ENCODE peak calls at places on chromosomes 11 and 22, in five cellular contexts. One of them, this sample, is unnamed.

GRCh38 chr11:94820480-94820879 is 52.3 kb downstream of the AMOTL1 start:
- DNase-seq in cardiac muscle cell: no peak
- DNase-seq in AG04450: no peak
- DNase-seq in tibial nerve: no peak
- DNase-seq in brain microvascular endothelial cell: no peak
- DNase-seq in this sample: no peak

GRCh38 chr22:45468872-45469572 is 33.7 kb upstream of the FBLN1 start:
- DNase-seq in cardiac muscle cell: no peak
- DNase-seq in AG04450: no peak
- DNase-seq in tibial nerve: no peak
- DNase-seq in brain microvascular endothelial cell: peak; percentile 28
- DNase-seq in this sample: peak; percentile 81

GRCh38 chr11:46296520-46297448 is 19.3 kb downstream of the CREB3L1 start:
- DNase-seq in cardiac muscle cell: peak; percentile 97
- DNase-seq in AG04450: peak; percentile 92
- DNase-seq in tibial nerve: no peak
- DNase-seq in brain microvascular endothelial cell: peak; percentile 98
- DNase-seq in this sample: no peak

GRCh38 chr11:16191212-16191851 is 165.0 kb downstream of the SOX6 start:
- DNase-seq in cardiac muscle cell: no peak
- DNase-seq in AG04450: no peak
- DNase-seq in tibial nerve: no peak
- DNase-seq in brain microvascular endothelial cell: no peak
- DNase-seq in this sample: no peak

GRCh38 chr22:24125942-24126341 is 55.3 kb upstream of the SUSD2 start:
- DNase-seq in cardiac muscle cell: no peak
- DNase-seq in AG04450: no peak
- DNase-seq in tibial nerve: no peak
- DNase-seq in brain microvascular endothelial cell: no peak
- DNase-seq in this sample: no peak

GRCh38 chr11:124078591-124078990 is 36.7 kb upstream of the VWA5A start:
- DNase-seq in cardiac muscle cell: no peak
- DNase-seq in AG04450: no peak
- DNase-seq in tibial nerve: no peak
- DNase-seq in brain microvascular endothelial cell: no peak
- DNase-seq in this sample: no peak

GRCh38 chr22:48300877-48301276 is 1526.8 kb downstream of the BRD1 start:
- DNase-seq in cardiac muscle cell: no peak
- DNase-seq in AG04450: no peak
- DNase-seq in tibial nerve: no peak
- DNase-seq in brain microvascular endothelial cell: no peak
- DNase-seq in this sample: no peak

GRCh38 chr11:9775393-9775780 is 111.5 kb downstream of the SWAP70 start:
- DNase-seq in cardiac muscle cell: no peak
- DNase-seq in AG04450: no peak
- DNase-seq in tibial nerve: no peak
- DNase-seq in brain microvascular endothelial cell: no peak
- DNase-seq in this sample: no peak

GRCh38 chr11:106306942-106307341 is 229.5 kb downstream of the AASDHPPT start:
- DNase-seq in cardiac muscle cell: no peak
- DNase-seq in AG04450: no peak
- DNase-seq in tibial nerve: no peak
- DNase-seq in brain microvascular endothelial cell: no peak
- DNase-seq in this sample: peak; percentile 33

DNA sequence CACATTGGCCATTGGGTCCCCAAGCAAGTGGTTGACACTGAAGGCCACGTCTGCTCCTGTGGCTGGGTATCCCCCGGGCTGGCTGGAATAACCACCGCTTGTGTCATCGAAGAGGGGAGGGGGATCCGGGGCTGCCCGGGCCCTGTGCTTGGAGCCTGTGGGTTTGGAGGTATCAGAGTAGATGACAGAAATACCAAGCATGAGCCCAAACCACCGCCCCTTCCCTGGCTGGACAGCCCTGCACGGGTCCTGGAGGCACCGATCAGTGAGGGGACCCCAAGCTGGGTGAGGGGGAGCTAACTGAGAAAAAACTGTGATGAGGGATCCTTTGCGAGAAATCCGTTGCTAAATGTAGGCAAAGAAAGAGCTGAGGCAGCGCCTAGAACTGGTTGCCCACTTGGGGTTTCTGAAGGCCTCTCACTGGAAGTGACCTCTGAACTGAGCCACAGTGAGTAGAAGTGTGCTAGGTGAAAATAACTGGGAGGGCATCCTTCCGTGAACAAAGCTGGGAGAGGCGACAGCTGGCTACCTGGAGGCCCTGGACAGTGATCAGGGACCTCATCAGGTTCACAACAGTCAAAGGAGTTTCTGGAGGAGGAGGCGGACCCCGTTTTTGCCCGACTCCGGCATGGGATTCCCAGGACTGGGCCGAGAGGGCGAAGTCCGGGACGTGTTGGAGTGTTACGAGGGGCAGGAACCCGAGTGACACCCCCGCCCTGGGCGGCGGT is 641 bp downstream of the YIF1A start:
- DNase-seq in cardiac muscle cell: peak; percentile 11
- DNase-seq in AG04450: no peak
- DNase-seq in tibial nerve: no peak
- DNase-seq in brain microvascular endothelial cell: no peak
- DNase-seq in this sample: no peak
- TF ChIP-seq CTCF in cardiac muscle cell: no peak
- TF ChIP-seq CTCF in AG04450: no peak
- TF ChIP-seq CTCF in tibial nerve: no peak
- TF ChIP-seq CTCF in brain microvascular endothelial cell: no peak
- TF ChIP-seq CTCF in this sample: no peak

DNA sequence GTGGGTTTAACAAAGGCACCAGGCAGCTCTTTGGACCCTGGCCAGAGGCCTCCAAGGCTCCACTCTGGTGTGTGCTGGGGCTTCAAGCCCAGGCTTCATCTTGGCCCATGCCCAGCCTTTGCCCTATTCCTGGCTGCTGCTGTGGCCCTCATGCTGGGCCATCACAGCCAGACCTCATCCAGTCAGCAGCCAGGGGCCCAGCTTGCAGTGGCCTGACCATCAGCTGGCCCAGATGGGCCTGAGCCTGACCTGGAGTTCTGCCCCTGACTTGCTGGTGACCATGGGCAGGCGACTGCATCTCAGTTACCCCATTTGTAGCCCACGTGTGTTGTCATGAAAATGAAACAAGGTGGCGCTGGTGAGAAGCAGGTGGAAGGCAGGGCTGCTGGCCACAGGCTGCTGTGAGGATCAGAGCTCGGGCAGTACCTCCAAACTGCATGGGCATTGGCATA is 76.1 kb downstream of the MED15 start:
- DNase-seq in cardiac muscle cell: no peak
- DNase-seq in AG04450: no peak
- DNase-seq in tibial nerve: no peak
- DNase-seq in brain microvascular endothelial cell: no peak
- DNase-seq in this sample: no peak
- TF ChIP-seq CTCF in cardiac muscle cell: peak; percentile 4
- TF ChIP-seq CTCF in AG04450: no peak
- TF ChIP-seq CTCF in tibial nerve: no peak
- TF ChIP-seq CTCF in brain microvascular endothelial cell: peak; percentile 52
- TF ChIP-seq CTCF in this sample: peak; percentile 7

DNA sequence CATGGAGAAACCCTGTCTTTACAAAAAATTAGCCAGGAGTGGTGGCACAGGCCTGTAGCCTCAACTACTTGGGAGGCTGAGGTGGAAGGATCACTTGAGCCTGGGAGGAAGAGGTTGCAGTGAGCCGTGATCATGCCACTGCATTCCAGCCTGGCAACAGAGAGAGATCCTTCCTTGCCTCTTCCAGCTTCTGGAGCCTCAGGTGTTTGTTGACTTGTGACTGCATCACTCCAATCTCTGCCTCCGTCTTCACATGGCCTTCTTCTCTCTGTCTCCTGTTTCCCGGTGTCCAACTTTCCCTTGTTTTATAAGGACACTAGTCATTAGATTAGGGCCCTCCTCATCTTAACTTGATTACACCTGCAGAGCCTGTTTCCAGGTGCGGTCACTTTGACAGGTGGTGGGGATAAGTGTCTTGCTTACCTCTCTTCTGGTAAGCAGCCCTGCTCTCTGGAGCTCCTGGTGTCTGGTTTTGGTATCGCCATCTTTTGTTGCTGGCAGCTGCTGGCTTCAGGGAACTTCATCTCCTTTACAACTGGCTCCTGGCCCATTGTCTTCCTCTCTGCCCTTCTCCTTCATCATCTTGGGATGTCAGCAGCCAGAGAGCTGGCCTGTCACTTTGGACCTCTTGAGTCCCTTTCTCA is 8.2 kb upstream of the USP2 start:
- DNase-seq in cardiac muscle cell: no peak
- DNase-seq in AG04450: no peak
- DNase-seq in tibial nerve: no peak
- DNase-seq in brain microvascular endothelial cell: no peak
- DNase-seq in this sample: no peak
- TF ChIP-seq CTCF in cardiac muscle cell: peak; percentile 46
- TF ChIP-seq CTCF in AG04450: peak; percentile 51
- TF ChIP-seq CTCF in tibial nerve: no peak
- TF ChIP-seq CTCF in brain microvascular endothelial cell: peak; percentile 71
- TF ChIP-seq CTCF in this sample: no peak

GRCh38 chr11:3158821-3159220 is 6.3 kb downstream of the OSBPL5 start:
- DNase-seq in cardiac muscle cell: no peak
- DNase-seq in AG04450: no peak
- DNase-seq in tibial nerve: no peak
- DNase-seq in brain microvascular endothelial cell: no peak
- DNase-seq in this sample: no peak

GRCh38 chr11:3156661-3157311 is 8.3 kb downstream of the OSBPL5 start:
- DNase-seq in cardiac muscle cell: no peak
- DNase-seq in AG04450: no peak
- DNase-seq in tibial nerve: no peak
- DNase-seq in brain microvascular endothelial cell: no peak
- DNase-seq in this sample: no peak

GRCh38 chr11:3158131-3158591 is 6.9 kb downstream of the OSBPL5 start:
- DNase-seq in cardiac muscle cell: no peak
- DNase-seq in AG04450: no peak
- DNase-seq in tibial nerve: no peak
- DNase-seq in brain microvascular endothelial cell: no peak
- DNase-seq in this sample: no peak

GRCh38 chr11:3156282-3156660 is 8.8 kb downstream of the OSBPL5 start:
- DNase-seq in cardiac muscle cell: no peak
- DNase-seq in AG04450: no peak
- DNase-seq in tibial nerve: no peak
- DNase-seq in brain microvascular endothelial cell: peak; percentile 45
- DNase-seq in this sample: no peak

GRCh38 chr11:3157381-3158130 is 7.6 kb downstream of the OSBPL5 start:
- DNase-seq in cardiac muscle cell: no peak
- DNase-seq in AG04450: no peak
- DNase-seq in tibial nerve: no peak
- DNase-seq in brain microvascular endothelial cell: peak; percentile 32
- DNase-seq in this sample: no peak
- TF ChIP-seq CTCF in cardiac muscle cell: no peak
- TF ChIP-seq CTCF in AG04450: no peak
- TF ChIP-seq CTCF in tibial nerve: no peak
- TF ChIP-seq CTCF in brain microvascular endothelial cell: no peak
- TF ChIP-seq CTCF in this sample: no peak

DNA sequence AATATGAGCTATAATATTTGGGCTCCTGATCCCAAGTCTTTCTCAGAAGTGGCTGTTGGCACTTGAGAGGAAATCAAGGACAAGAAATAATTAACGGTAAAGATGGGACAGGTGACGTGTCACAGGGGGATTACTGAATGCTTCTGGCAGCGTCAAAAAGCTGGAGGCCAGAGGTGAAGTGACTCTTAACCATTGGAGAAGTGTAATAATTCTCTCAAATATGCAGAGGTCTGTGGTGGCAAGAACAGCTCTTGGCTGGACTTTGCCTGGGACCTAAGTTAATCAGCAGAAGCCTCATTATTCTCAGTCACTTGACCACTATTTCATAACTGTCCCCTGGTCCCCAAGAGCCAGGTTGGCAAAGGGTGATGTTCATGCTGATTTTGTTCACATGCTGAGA is 72.8 kb downstream of the TIMP3 start:
- DNase-seq in cardiac muscle cell: no peak
- DNase-seq in AG04450: no peak
- DNase-seq in tibial nerve: no peak
- DNase-seq in brain microvascular endothelial cell: no peak
- DNase-seq in this sample: no peak
- TF ChIP-seq CTCF in cardiac muscle cell: no peak
- TF ChIP-seq CTCF in AG04450: no peak
- TF ChIP-seq CTCF in tibial nerve: no peak
- TF ChIP-seq CTCF in brain microvascular endothelial cell: no peak
- TF ChIP-seq CTCF in this sample: no peak

This sample was measured in MCF 10A.